ENCODE peak calls at places on chromosome 2, in seven cellular contexts. One of them, this sample, is unnamed.

GRCh38 chr2:71619230-71619741 is 165.9 kb downstream of the DYSF start:
- ATAC-seq in upper lobe of right lung: no peak
- ATAC-seq in sciatic nerve: no peak
- ATAC-seq in aorta: peak
- ATAC-seq in K562: peak
- ATAC-seq in psoas muscle: no peak
- ATAC-seq in lower lobe of right lung: no peak
- ATAC-seq in this sample: no peak

GRCh38 chr2:233371608-233372007 is 17.3 kb downstream of the DGKD start:
- ATAC-seq in K562: no peak
- ATAC-seq in aorta: no peak
- ATAC-seq in psoas muscle: no peak
- ATAC-seq in upper lobe of right lung: no peak
- ATAC-seq in sciatic nerve: no peak
- ATAC-seq in lower lobe of right lung: no peak
- ATAC-seq in this sample: no peak

GRCh38 chr2:39120521-39120770 is 405 bp downstream of the SOS1 start:
- ATAC-seq in upper lobe of right lung: no peak
- ATAC-seq in K562: no peak
- ATAC-seq in psoas muscle: no peak
- ATAC-seq in aorta: peak
- ATAC-seq in sciatic nerve: no peak
- ATAC-seq in lower lobe of right lung: no peak
- ATAC-seq in this sample: peak

GRCh38 chr2:128425731-128426620 is 107.3 kb upstream of the HS6ST1 start:
- ATAC-seq in lower lobe of right lung: peak
- ATAC-seq in sciatic nerve: peak
- ATAC-seq in upper lobe of right lung: peak
- ATAC-seq in psoas muscle: no peak
- ATAC-seq in K562: no peak
- ATAC-seq in aorta: no peak
- ATAC-seq in this sample: no peak

GRCh38 chr2:27823564-27823963 is 52.0 kb downstream of the MRPL33 start:
- ATAC-seq in psoas muscle: peak
- ATAC-seq in sciatic nerve: no peak
- ATAC-seq in upper lobe of right lung: no peak
- ATAC-seq in lower lobe of right lung: no peak
- ATAC-seq in aorta: no peak
- ATAC-seq in K562: no peak
- ATAC-seq in this sample: peak

GRCh38 chr2:211664321-211664720 is 874.3 kb downstream of the ERBB4 start:
- ATAC-seq in lower lobe of right lung: no peak
- ATAC-seq in sciatic nerve: no peak
- ATAC-seq in K562: no peak
- ATAC-seq in aorta: no peak
- ATAC-seq in upper lobe of right lung: no peak
- ATAC-seq in psoas muscle: no peak
- ATAC-seq in this sample: no peak

GRCh38 chr2:223929575-223930001 is 15.5 kb downstream of the WDFY1 start:
- ATAC-seq in sciatic nerve: no peak
- ATAC-seq in K562: no peak
- ATAC-seq in lower lobe of right lung: peak
- ATAC-seq in psoas muscle: no peak
- ATAC-seq in upper lobe of right lung: peak
- ATAC-seq in aorta: no peak
- ATAC-seq in this sample: no peak

GRCh38 chr2:176164803-176165597 is 7.9 kb downstream of the HOXD3 start:
- ATAC-seq in psoas muscle: no peak
- ATAC-seq in sciatic nerve: no peak
- ATAC-seq in lower lobe of right lung: no peak
- ATAC-seq in aorta: no peak
- ATAC-seq in K562: no peak
- ATAC-seq in upper lobe of right lung: no peak
- ATAC-seq in this sample: no peak

GRCh38 chr2:174779361-174779928 is 15.2 kb upstream of the CHRNA1 start:
- ATAC-seq in psoas muscle: no peak
- ATAC-seq in lower lobe of right lung: no peak
- ATAC-seq in upper lobe of right lung: no peak
- ATAC-seq in sciatic nerve: no peak
- ATAC-seq in aorta: no peak
- ATAC-seq in K562: no peak
- ATAC-seq in this sample: no peak

GRCh38 chr2:237178396-237178795 is 92.7 kb downstream of the COPS8 start:
- ATAC-seq in aorta: no peak
- ATAC-seq in psoas muscle: no peak
- ATAC-seq in lower lobe of right lung: no peak
- ATAC-seq in sciatic nerve: no peak
- ATAC-seq in K562: no peak
- ATAC-seq in upper lobe of right lung: no peak
- ATAC-seq in this sample: no peak

GRCh38 chr2:110794390-110794789 is 62.0 kb downstream of the ACOXL start:
- ATAC-seq in upper lobe of right lung: no peak
- ATAC-seq in sciatic nerve: no peak
- ATAC-seq in lower lobe of right lung: no peak
- ATAC-seq in aorta: no peak
- ATAC-seq in K562: no peak
- ATAC-seq in psoas muscle: no peak
- ATAC-seq in this sample: no peak

GRCh38 chr2:124874226-124874625 is 849.1 kb downstream of the CNTNAP5 start:
- ATAC-seq in aorta: no peak
- ATAC-seq in upper lobe of right lung: no peak
- ATAC-seq in psoas muscle: no peak
- ATAC-seq in lower lobe of right lung: no peak
- ATAC-seq in K562: no peak
- ATAC-seq in sciatic nerve: no peak
- ATAC-seq in this sample: no peak

GRCh38 chr2:119389615-119390306 is 23.0 kb downstream of the DBI start:
- ATAC-seq in upper lobe of right lung: no peak
- ATAC-seq in aorta: peak
- ATAC-seq in K562: peak
- ATAC-seq in sciatic nerve: peak
- ATAC-seq in psoas muscle: no peak
- ATAC-seq in lower lobe of right lung: no peak
- ATAC-seq in this sample: no peak

GRCh38 chr2:64422466-64422865 is 31.5 kb upstream of the LGALSL start:
- ATAC-seq in upper lobe of right lung: no peak
- ATAC-seq in aorta: no peak
- ATAC-seq in sciatic nerve: no peak
- ATAC-seq in psoas muscle: peak
- ATAC-seq in K562: no peak
- ATAC-seq in lower lobe of right lung: no peak
- ATAC-seq in this sample: no peak

GRCh38 chr2:28063492-28063962 is 173.0 kb downstream of the BABAM2 start:
- ATAC-seq in psoas muscle: no peak
- ATAC-seq in lower lobe of right lung: no peak
- ATAC-seq in sciatic nerve: no peak
- ATAC-seq in upper lobe of right lung: no peak
- ATAC-seq in aorta: no peak
- ATAC-seq in K562: no peak
- ATAC-seq in this sample: no peak

GRCh38 chr2:42927334-42928160 is 135.2 kb upstream of the HAAO start:
- ATAC-seq in aorta: no peak
- ATAC-seq in sciatic nerve: no peak
- ATAC-seq in psoas muscle: peak
- ATAC-seq in lower lobe of right lung: peak
- ATAC-seq in upper lobe of right lung: peak
- ATAC-seq in K562: peak
- ATAC-seq in this sample: no peak

GRCh38 chr2:109393211-109393610 is 220.6 kb downstream of the SEPTIN10 start:
- ATAC-seq in psoas muscle: no peak
- ATAC-seq in K562: no peak
- ATAC-seq in sciatic nerve: no peak
- ATAC-seq in aorta: no peak
- ATAC-seq in upper lobe of right lung: no peak
- ATAC-seq in lower lobe of right lung: no peak
- ATAC-seq in this sample: no peak